ENCODE peak calls at places on chromosomes 16 and 17, in ten cellular contexts. C is astrocyte of the spinal cord, X is tibial artery, P is MM.1S, H is esophagus squamous epithelium, T is left ventricle myocardium inferior, V is upper lobe of left lung, M is AG10803, R is transverse colon, U is mucosa of descending colon. A is an unnamed sample.

GRCh38 chr16:56914896-56915295 is 17.0 kb upstream of the HERPUD1 start:
- DNase-seq in M (no peak), U (no peak), H (no peak), P (no peak), X (peak), C (no peak), V (no peak), T (no peak), R (no peak), A (peak)

GRCh38 chr17:34988644-34989043 is 8.3 kb downstream of the LIG3 start:
- DNase-seq in X (no peak), M (no peak), T (no peak), U (no peak), C (no peak), V (no peak), H (no peak), R (no peak), P (no peak), A (no peak)

GRCh38 chr16:68134644-68135043 is 49.5 kb downstream of the NFATC3 start:
- DNase-seq in P (no peak), T (no peak), H (no peak), U (no peak), R (no peak), C (no peak), V (no peak), M (no peak), X (no peak), A (no peak)

GRCh38 chr17:44967907-44968224 is 237 bp downstream of the C1QL1 start:
- DNase-seq in P (no peak), U (no peak), V (no peak), X (no peak), T (no peak), H (no peak), R (no peak), M (no peak), C (no peak), A (no peak)

GRCh38 chr17:17078832-17079231 is 36.6 kb downstream of the MPRIP start:
- DNase-seq in T (no peak), V (no peak), R (peak), C (no peak), H (no peak), X (peak), M (no peak), U (no peak), P (no peak), A (peak)

GRCh38 chr17:60435244-60436170 is 13.2 kb downstream of the CHCT1 start:
- DNase-seq in R (peak), U (no peak), T (peak), V (no peak), M (peak), P (peak), X (peak), H (no peak), C (peak), A (peak)

GRCh38 chr17:75565066-75565465 is 22.5 kb upstream of the MYO15B start:
- DNase-seq in X (no peak), R (no peak), V (no peak), H (no peak), C (no peak), T (no peak), M (peak), P (peak), U (no peak), A (no peak)

GRCh38 chr17:68310141-68310540 is 18.8 kb downstream of the ARSG start:
- DNase-seq in T (no peak), P (no peak), C (no peak), V (no peak), X (no peak), U (no peak), M (no peak), R (no peak), H (no peak), A (no peak)

GRCh38 chr16:65223335-65223734 is 101.5 kb upstream of the CDH11 start:
- DNase-seq in R (no peak), U (no peak), C (no peak), P (no peak), X (no peak), M (no peak), T (no peak), V (no peak), H (no peak), A (no peak)

GRCh38 chr17:27532269-27533067 is 76.2 kb downstream of the KSR1 start:
- DNase-seq in X (no peak), H (no peak), R (peak), U (peak), V (no peak), T (peak), P (no peak), M (peak), C (peak), A (peak)

GRCh38 chr17:62616993-62617893 is 10.2 kb upstream of the MRC2 start:
- DNase-seq in M (no peak), U (no peak), H (no peak), C (peak), P (no peak), R (no peak), X (no peak), T (no peak), V (no peak), A (no peak)

GRCh38 chr17:46916211-46916610 is 6.7 kb upstream of the GOSR2 start:
- DNase-seq in V (no peak), P (no peak), C (no peak), H (no peak), U (no peak), M (peak), X (no peak), R (no peak), T (no peak), A (no peak)

GRCh38 chr16:19884021-19884485 is 595 bp downstream of the GPRC5B start:
- DNase-seq in C (no peak), M (no peak), V (peak), P (no peak), X (no peak), H (no peak), T (peak), R (peak), U (peak), A (peak)

GRCh38 chr17:82866521-82867214 is 26.8 kb upstream of the ZNF750 start:
- DNase-seq in M (peak), T (no peak), V (peak), R (no peak), U (peak), H (no peak), X (no peak), P (no peak), C (peak), A (peak)

GRCh38 chr17:12250973-12251372 is 230.3 kb downstream of the MAP2K4 start:
- DNase-seq in R (no peak), T (no peak), C (no peak), M (no peak), U (no peak), H (no peak), X (no peak), V (no peak), P (no peak), A (no peak)

GRCh38 chr16:20884240-20884556 is 16.0 kb downstream of the DCUN1D3 start:
- DNase-seq in M (peak), H (no peak), P (no peak), R (peak), C (peak), T (no peak), V (no peak), X (no peak), U (no peak), A (no peak)

GRCh38 chr17:8056976-8057625 is 18.2 kb downstream of the ALOX15B start:
- DNase-seq in H (no peak), C (no peak), T (no peak), X (peak), M (no peak), P (no peak), U (no peak), V (no peak), R (no peak), A (peak)
- H3K4me3 ChIP-seq in H (no peak), C (no peak), T (no peak), X (no peak), M (no peak), P (no peak), U (no peak), V (peak), R (no peak), A (no peak)

GRCh38 chr17:40340327-40340726 is 24.2 kb downstream of the GJD3 start:
- DNase-seq in X (no peak), U (no peak), H (no peak), P (no peak), T (no peak), C (no peak), M (no peak), R (no peak), V (no peak), A (no peak)

GRCh38 chr17:40343126-40344119 is 21.1 kb downstream of the GJD3 start:
- DNase-seq in R (peak), X (no peak), H (no peak), M (no peak), U (no peak), C (no peak), T (peak), V (no peak), P (no peak), A (no peak)

GRCh38 chr17:40342575-40343058 is 21.9 kb downstream of the GJD3 start:
- DNase-seq in U (no peak), R (peak), P (no peak), C (no peak), T (no peak), H (no peak), X (no peak), V (no peak), M (no peak), A (no peak)

GRCh38 chr17:40340880-40341807 is 23.4 kb downstream of the GJD3 start:
- DNase-seq in X (peak), H (peak), T (peak), V (peak), R (peak), U (peak), C (peak), P (no peak), M (peak), A (peak)

GRCh38 chr17:40341808-40342574 is 22.5 kb downstream of the GJD3 start:
- DNase-seq in V (peak), U (peak), X (peak), P (no peak), R (peak), H (no peak), M (peak), T (peak), C (peak), A (peak)
- TF ChIP-seq CTCF in V (no peak), U (no peak), X (no peak), P (no peak), R (no peak), H (no peak), M (no peak), T (no peak), C (no peak), A (no peak)

DNA sequence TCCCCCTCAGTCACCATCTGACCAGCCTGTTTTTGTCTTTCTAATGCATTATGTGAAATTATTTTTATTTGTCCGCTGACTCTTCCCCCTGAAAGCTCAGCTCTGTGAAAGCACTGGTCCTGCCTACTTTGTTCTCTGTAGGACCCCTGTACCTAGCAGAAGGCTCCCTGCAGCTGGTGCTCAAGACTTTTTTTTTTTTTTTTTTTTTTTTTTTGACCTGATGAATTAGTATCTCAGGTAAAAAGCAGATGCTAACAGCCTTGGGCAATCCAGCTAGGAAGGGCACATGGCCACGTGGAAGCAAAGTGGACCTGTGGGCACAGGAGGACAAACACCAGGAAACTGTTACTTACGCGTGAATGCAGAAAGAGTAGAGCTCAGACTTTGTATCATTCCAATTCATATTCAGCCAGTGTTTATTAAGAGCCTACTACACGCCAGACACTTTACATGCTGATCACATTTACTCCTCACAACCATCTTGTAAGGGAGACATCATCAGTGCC is 629 bp upstream of the UNC119 start:
- DNase-seq in X (no peak), H (no peak), T (no peak), R (no peak), V (no peak), C (no peak), U (no peak), M (no peak), P (no peak), A (no peak)
- H3K4me3 ChIP-seq in X (peak), H (peak), T (peak), R (no peak), V (peak), C (peak), U (no peak), M (no peak), P (peak), A (peak)

DNA sequence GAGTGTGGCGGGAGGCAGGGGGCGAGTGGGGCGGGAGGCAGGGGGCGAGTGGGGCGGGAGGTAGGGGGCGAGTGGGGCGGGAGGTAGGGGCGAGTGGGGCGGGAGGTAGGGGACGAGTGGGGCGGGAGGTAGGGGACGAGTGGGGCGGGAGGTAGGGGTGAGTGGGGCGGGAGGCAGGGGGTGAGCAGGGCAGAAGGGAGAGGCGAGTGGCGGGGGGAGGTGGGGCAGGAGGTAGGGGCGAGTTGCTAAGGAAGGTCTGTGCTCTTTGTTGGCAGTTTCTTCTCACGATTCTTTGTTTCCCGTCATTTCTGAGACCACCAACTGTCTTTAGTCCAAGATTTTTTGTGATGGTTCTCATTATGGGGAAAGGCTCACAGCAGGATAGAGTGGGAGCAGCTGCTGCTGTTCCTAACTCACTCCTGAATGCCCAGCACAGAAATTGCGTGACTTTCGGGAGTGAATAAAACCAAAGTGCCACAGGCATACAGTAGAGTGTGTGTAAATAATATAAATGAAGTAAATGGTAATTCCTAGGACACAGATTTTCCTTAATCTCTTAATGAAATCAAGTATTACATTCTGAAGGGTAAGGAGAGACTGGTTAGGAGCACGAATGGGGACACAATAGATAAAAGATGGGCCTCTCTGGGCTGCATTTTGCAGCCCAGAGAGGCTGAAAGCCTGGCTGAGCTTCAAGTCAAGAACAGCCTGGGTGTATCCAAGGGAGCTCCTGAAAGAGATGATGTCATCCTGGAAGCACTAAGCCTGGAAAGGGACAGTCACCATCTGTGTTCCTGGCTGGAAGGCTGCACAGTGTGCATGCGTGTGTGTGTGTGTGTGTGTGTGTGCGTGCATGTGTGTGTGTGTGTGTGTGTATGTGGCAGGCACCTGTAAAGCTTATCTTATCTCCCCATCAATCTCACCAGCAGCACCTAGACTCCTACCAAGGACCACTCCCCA is 44.5 kb downstream of the COG7 start:
- DNase-seq in M (peak), V (no peak), X (peak), P (no peak), C (peak), H (no peak), U (peak), T (peak), R (peak), A (peak)
- TF ChIP-seq CTCF in M (no peak), V (no peak), X (no peak), P (no peak), C (no peak), H (no peak), U (no peak), T (no peak), R (no peak), A (no peak)